ENCODE peak calls at places on chromosomes 16 and 17, in eight cellular contexts. One of them, this sample, is unnamed.
A peak's percentile ranks its signal among the peaks of the same experiment; 100 is the strongest.

GRCh38 chr17:61200349-61200735 is 199.3 kb upstream of the TBX2 start:
- DNase-seq in A549: no peak
- DNase-seq in sigmoid colon: no peak
- DNase-seq in heart right ventricle: no peak
- DNase-seq in psoas muscle: no peak
- DNase-seq in K562: no peak
- DNase-seq in lung: no peak
- DNase-seq in GM23338: no peak
- DNase-seq in this sample: no peak

GRCh38 chr16:28538733-28539596 is at the start of gene NUPR1:
- DNase-seq in A549: peak; percentile 85
- DNase-seq in sigmoid colon: peak; percentile 100
- DNase-seq in heart right ventricle: peak; percentile 88
- DNase-seq in psoas muscle: peak; percentile 93
- DNase-seq in K562: no peak
- DNase-seq in lung: peak; percentile 95
- DNase-seq in GM23338: no peak
- DNase-seq in this sample: peak; percentile 94

GRCh38 chr16:85383836-85384825 is 229.0 kb upstream of the GSE1 start:
- DNase-seq in A549: no peak
- DNase-seq in sigmoid colon: no peak
- DNase-seq in heart right ventricle: peak; percentile 10
- DNase-seq in psoas muscle: peak; percentile 10
- DNase-seq in K562: no peak
- DNase-seq in lung: no peak
- DNase-seq in GM23338: no peak
- DNase-seq in this sample: no peak

GRCh38 chr16:1546430-1546829 is 13.0 kb downstream of the TMEM204 start:
- DNase-seq in A549: no peak
- DNase-seq in sigmoid colon: no peak
- DNase-seq in heart right ventricle: no peak
- DNase-seq in psoas muscle: no peak
- DNase-seq in K562: no peak
- DNase-seq in lung: no peak
- DNase-seq in GM23338: no peak
- DNase-seq in this sample: no peak

GRCh38 chr17:82384730-82385429 is 13.3 kb downstream of the UTS2R start:
- DNase-seq in A549: peak; percentile 60
- DNase-seq in sigmoid colon: no peak
- DNase-seq in heart right ventricle: peak; percentile 58
- DNase-seq in psoas muscle: peak; percentile 75
- DNase-seq in K562: peak; percentile 43
- DNase-seq in lung: peak; percentile 55
- DNase-seq in GM23338: peak; percentile 63
- DNase-seq in this sample: peak; percentile 50

GRCh38 chr16:82033683-82034300 is 1.3 kb upstream of the HSD17B2 start:
- DNase-seq in A549: no peak
- DNase-seq in sigmoid colon: no peak
- DNase-seq in heart right ventricle: no peak
- DNase-seq in psoas muscle: no peak
- DNase-seq in K562: no peak
- DNase-seq in lung: no peak
- DNase-seq in GM23338: no peak
- DNase-seq in this sample: peak; percentile 53

GRCh38 chr17:75346906-75347305 is 57.7 kb upstream of the SLC25A19 start:
- DNase-seq in A549: no peak
- DNase-seq in sigmoid colon: no peak
- DNase-seq in heart right ventricle: no peak
- DNase-seq in psoas muscle: no peak
- DNase-seq in K562: peak; percentile 54
- DNase-seq in lung: no peak
- DNase-seq in GM23338: peak; percentile 47
- DNase-seq in this sample: no peak

GRCh38 chr17:40548491-40548981 is 16.7 kb downstream of the CCR7 start:
- DNase-seq in A549: no peak
- DNase-seq in sigmoid colon: no peak
- DNase-seq in heart right ventricle: no peak
- DNase-seq in psoas muscle: no peak
- DNase-seq in K562: no peak
- DNase-seq in lung: peak; percentile 23
- DNase-seq in GM23338: no peak
- DNase-seq in this sample: no peak

GRCh38 chr17:50635720-50636144 is 1.1 kb downstream of the ABCC3 start:
- DNase-seq in A549: no peak
- DNase-seq in sigmoid colon: no peak
- DNase-seq in heart right ventricle: no peak
- DNase-seq in psoas muscle: no peak
- DNase-seq in K562: no peak
- DNase-seq in lung: no peak
- DNase-seq in GM23338: no peak
- DNase-seq in this sample: no peak

GRCh38 chr16:85650864-85651811 is 37.6 kb downstream of the GINS2 start:
- DNase-seq in A549: no peak
- DNase-seq in sigmoid colon: peak; percentile 84
- DNase-seq in heart right ventricle: peak; percentile 62
- DNase-seq in psoas muscle: peak; percentile 67
- DNase-seq in K562: no peak
- DNase-seq in lung: no peak
- DNase-seq in GM23338: no peak
- DNase-seq in this sample: no peak

GRCh38 chr16:23587726-23588125 is 8.4 kb downstream of the NDUFAB1 start:
- DNase-seq in A549: no peak
- DNase-seq in sigmoid colon: no peak
- DNase-seq in heart right ventricle: peak; percentile 30
- DNase-seq in psoas muscle: no peak
- DNase-seq in K562: no peak
- DNase-seq in lung: no peak
- DNase-seq in GM23338: no peak
- DNase-seq in this sample: no peak

GRCh38 chr16:21300309-21301167 is 22.4 kb upstream of the CRYM start:
- DNase-seq in A549: peak; percentile 99
- DNase-seq in sigmoid colon: peak; percentile 98
- DNase-seq in heart right ventricle: peak; percentile 72
- DNase-seq in psoas muscle: peak; percentile 89
- DNase-seq in K562: peak; percentile 91
- DNase-seq in lung: peak; percentile 97
- DNase-seq in GM23338: peak; percentile 97
- DNase-seq in this sample: peak; percentile 97

GRCh38 chr16:16022683-16023064 is 73.3 kb downstream of the ABCC1 start:
- DNase-seq in A549: no peak
- DNase-seq in sigmoid colon: no peak
- DNase-seq in heart right ventricle: no peak
- DNase-seq in psoas muscle: no peak
- DNase-seq in K562: peak; percentile 46
- DNase-seq in lung: no peak
- DNase-seq in GM23338: no peak
- DNase-seq in this sample: no peak

GRCh38 chr17:17745476-17746455 is 64.5 kb downstream of the RAI1 start:
- DNase-seq in A549: no peak
- DNase-seq in sigmoid colon: no peak
- DNase-seq in heart right ventricle: no peak
- DNase-seq in psoas muscle: no peak
- DNase-seq in K562: no peak
- DNase-seq in lung: no peak
- DNase-seq in GM23338: no peak
- DNase-seq in this sample: no peak

GRCh38 chr17:17749921-17750320 is 68.7 kb downstream of the RAI1 start:
- DNase-seq in A549: peak; percentile 75
- DNase-seq in sigmoid colon: no peak
- DNase-seq in heart right ventricle: no peak
- DNase-seq in psoas muscle: no peak
- DNase-seq in K562: peak; percentile 66
- DNase-seq in lung: peak; percentile 62
- DNase-seq in GM23338: peak; percentile 96
- DNase-seq in this sample: peak; percentile 47

GRCh38 chr17:17749025-17749772 is 67.9 kb downstream of the RAI1 start:
- DNase-seq in A549: no peak
- DNase-seq in sigmoid colon: no peak
- DNase-seq in heart right ventricle: peak; percentile 51
- DNase-seq in psoas muscle: no peak
- DNase-seq in K562: no peak
- DNase-seq in lung: no peak
- DNase-seq in GM23338: peak; percentile 64
- DNase-seq in this sample: no peak

GRCh38 chr17:17748604-17749003 is 67.3 kb downstream of the RAI1 start:
- DNase-seq in A549: no peak
- DNase-seq in sigmoid colon: no peak
- DNase-seq in heart right ventricle: no peak
- DNase-seq in psoas muscle: no peak
- DNase-seq in K562: no peak
- DNase-seq in lung: no peak
- DNase-seq in GM23338: no peak
- DNase-seq in this sample: no peak

DNA sequence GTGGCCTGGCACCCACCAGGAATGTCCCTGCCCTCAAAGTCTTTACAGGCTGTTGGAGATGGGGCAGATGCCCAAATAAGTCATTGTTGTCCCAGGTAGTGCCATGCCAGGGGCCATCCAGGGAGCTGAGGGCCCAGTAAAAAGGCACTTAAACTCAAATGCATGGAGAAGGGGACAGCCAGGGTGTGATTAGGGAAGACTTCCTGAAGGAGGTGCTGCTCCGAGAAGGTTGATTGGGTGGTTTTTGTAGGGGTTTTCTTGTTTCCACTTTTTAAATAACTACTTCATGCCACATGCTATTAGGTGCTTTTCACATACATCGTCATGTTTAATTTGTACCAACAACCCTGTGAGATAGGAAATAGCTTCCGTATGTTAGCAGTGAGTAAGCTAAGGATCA is 66.9 kb downstream of the RAI1 start:
- DNase-seq in A549: no peak
- DNase-seq in sigmoid colon: no peak
- DNase-seq in heart right ventricle: no peak
- DNase-seq in psoas muscle: no peak
- DNase-seq in K562: no peak
- DNase-seq in lung: no peak
- DNase-seq in GM23338: peak; percentile 49
- DNase-seq in this sample: no peak
- H3K4me1 ChIP-seq in A549: peaks cover 33% of the 10 kb centered on the region
- H3K4me1 ChIP-seq in sigmoid colon: peaks cover 43% of the 10 kb centered on the region
- H3K4me1 ChIP-seq in heart right ventricle: peaks cover 44% of the 10 kb centered on the region
- H3K4me1 ChIP-seq in psoas muscle: peaks cover 30% of the 10 kb centered on the region
- H3K4me1 ChIP-seq in K562: peaks cover 39% of the 10 kb centered on the region
- H3K4me1 ChIP-seq in lung: no peaks in the 10 kb centered on the region
- H3K4me1 ChIP-seq in GM23338: peaks cover 25% of the 10 kb centered on the region
- H3K4me1 ChIP-seq in this sample: peaks cover 7% of the 10 kb centered on the region

DNA sequence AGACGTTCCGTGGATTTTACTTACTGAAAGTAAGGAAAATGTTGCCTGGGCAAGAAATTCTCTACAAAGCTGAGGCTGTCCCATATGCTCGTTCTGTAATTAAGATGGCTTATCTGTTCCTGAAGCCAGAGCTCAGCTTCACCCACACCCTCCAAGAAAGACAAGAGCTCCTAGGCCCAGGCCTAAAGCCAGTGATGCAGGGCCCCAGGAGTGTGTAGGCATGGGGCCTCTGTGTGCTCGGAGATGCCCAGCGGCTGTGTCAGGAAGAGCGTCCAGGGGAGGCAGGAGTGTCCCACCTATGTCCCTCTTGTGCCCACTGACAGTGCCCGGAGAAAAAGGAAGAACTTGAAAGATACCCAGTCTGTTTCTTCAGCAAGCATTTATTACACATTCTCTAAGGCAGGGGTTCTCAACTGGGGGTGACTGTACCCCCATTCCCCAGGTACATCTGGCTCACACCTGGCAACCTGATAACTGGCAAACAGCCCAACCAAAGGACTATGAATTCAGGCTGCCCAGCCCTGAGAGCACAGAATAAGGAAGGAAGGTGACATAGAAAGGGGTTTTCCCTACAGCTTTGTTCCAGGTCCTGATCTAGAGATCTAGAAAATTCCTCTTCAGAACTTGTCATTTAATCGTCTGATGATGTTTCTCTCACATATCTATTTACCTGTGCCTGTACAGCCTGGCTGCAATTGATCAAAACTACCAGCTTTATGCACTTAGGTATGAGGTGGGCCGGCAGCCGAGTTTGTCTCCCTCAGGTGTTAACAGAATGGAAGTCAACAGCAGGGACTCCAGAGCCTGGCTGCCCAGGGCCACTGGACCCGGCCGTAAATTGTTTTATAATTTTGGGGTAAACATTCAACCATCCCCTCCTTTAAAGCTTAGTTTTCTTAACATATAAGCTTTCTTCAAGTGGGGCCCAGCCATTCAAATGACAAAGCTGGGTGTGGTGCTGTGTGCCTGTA is 12.0 kb downstream of the SNN start:
- DNase-seq in A549: no peak
- DNase-seq in sigmoid colon: peak; percentile 33
- DNase-seq in heart right ventricle: no peak
- DNase-seq in psoas muscle: no peak
- DNase-seq in K562: no peak
- DNase-seq in lung: no peak
- DNase-seq in GM23338: no peak
- DNase-seq in this sample: no peak
- H3K4me1 ChIP-seq in A549: peaks cover 47% of the 10 kb centered on the region
- H3K4me1 ChIP-seq in sigmoid colon: peaks cover 27% of the 10 kb centered on the region
- H3K4me1 ChIP-seq in heart right ventricle: peaks cover 50% of the 10 kb centered on the region
- H3K4me1 ChIP-seq in psoas muscle: peaks cover 84% of the 10 kb centered on the region
- H3K4me1 ChIP-seq in K562: peaks cover 11% of the 10 kb centered on the region
- H3K4me1 ChIP-seq in lung: peaks cover 7% of the 10 kb centered on the region
- H3K4me1 ChIP-seq in GM23338: peaks cover 4% of the 10 kb centered on the region
- H3K4me1 ChIP-seq in this sample: peaks cover 15% of the 10 kb centered on the region

GRCh38 chr17:5210091-5210490 is 18.4 kb upstream of the ZNF594 start:
- DNase-seq in A549: no peak
- DNase-seq in sigmoid colon: no peak
- DNase-seq in heart right ventricle: no peak
- DNase-seq in psoas muscle: no peak
- DNase-seq in K562: no peak
- DNase-seq in lung: no peak
- DNase-seq in GM23338: no peak
- DNase-seq in this sample: no peak
- H3K4me1 ChIP-seq in A549: no peaks in the 10 kb centered on the region
- H3K4me1 ChIP-seq in sigmoid colon: no peaks in the 10 kb centered on the region
- H3K4me1 ChIP-seq in heart right ventricle: no peaks in the 10 kb centered on the region
- H3K4me1 ChIP-seq in psoas muscle: no peaks in the 10 kb centered on the region
- H3K4me1 ChIP-seq in K562: no peaks in the 10 kb centered on the region
- H3K4me1 ChIP-seq in lung: no peaks in the 10 kb centered on the region
- H3K4me1 ChIP-seq in GM23338: no peaks in the 10 kb centered on the region
- H3K4me1 ChIP-seq in this sample: no peaks in the 10 kb centered on the region

DNA sequence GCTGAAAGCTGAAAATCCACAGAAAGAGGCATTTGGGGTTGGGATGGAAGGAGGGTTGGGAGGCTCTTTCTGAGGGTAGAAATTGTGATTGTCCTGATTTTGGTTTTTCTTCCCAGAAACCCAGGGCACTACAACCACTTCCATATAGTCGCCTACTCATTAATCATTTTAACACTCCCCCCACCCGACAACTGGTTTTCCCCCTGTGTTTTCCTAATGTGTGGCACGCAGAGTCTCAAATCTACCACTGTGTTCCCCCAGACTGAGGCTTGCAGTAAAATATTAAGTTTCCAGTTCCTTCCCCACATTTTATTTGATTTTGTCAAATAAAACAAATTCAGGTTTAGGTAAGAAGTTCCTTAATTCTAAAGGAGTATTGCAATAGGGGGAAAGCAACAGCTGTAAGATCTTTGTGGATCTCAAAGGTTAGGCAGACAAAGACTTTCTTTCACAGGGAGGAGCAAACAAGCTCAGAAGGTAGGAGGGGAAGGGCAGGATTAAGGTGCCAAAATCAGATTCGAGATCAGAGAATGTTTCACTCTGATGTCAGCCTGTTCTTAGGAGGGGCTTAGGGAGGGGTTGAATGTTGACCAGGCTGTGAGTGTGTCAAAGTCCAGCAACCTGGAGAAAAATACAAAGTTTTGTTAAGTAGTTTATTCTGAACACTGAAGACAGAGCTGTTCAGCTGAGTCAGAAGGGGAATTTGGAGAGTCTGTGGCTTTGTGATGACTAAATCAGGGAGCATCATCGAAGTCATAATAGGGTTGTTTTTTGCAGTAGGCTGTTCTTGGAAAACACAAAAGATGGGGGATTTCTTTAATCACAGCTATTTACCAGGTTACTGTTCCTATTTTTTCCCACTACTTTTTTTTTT is 3.6 kb downstream of the ZNF267 start:
- DNase-seq in A549: peak; percentile 46
- DNase-seq in sigmoid colon: no peak
- DNase-seq in heart right ventricle: no peak
- DNase-seq in psoas muscle: no peak
- DNase-seq in K562: no peak
- DNase-seq in lung: no peak
- DNase-seq in GM23338: no peak
- DNase-seq in this sample: no peak
- H3K4me1 ChIP-seq in A549: peaks cover 7% of the 10 kb centered on the region
- H3K4me1 ChIP-seq in sigmoid colon: peaks cover 64% of the 10 kb centered on the region
- H3K4me1 ChIP-seq in heart right ventricle: peaks cover 41% of the 10 kb centered on the region
- H3K4me1 ChIP-seq in psoas muscle: no peaks in the 10 kb centered on the region
- H3K4me1 ChIP-seq in K562: peaks cover 13% of the 10 kb centered on the region
- H3K4me1 ChIP-seq in lung: peaks cover 7% of the 10 kb centered on the region
- H3K4me1 ChIP-seq in GM23338: peaks cover 23% of the 10 kb centered on the region
- H3K4me1 ChIP-seq in this sample: peaks cover 58% of the 10 kb centered on the region

This sample was measured in transverse colon.